ENCODE peak calls at places on chromosome 1, in six cellular contexts. C is psoas muscle, U is pancreas, O is right lobe of liver, T is prostate gland, V is hepatocyte. P is an unnamed sample.

GRCh38 chr1:6785318-6785712 is at the start of gene CAMTA1:
- DNase-seq in V (no peak), O (no peak), T (no peak), U (no peak), C (no peak), P (no peak)

GRCh38 chr1:25095635-25096200 is 136.6 kb downstream of the SYF2 start:
- DNase-seq in V (no peak), U (no peak), O (no peak), C (no peak), T (no peak), P (no peak)

GRCh38 chr1:34690269-34690668 is 64.6 kb upstream of the GJB5 start:
- DNase-seq in O (no peak), C (no peak), V (no peak), T (no peak), U (no peak), P (no peak)

GRCh38 chr1:210252621-210253041 is 20.0 kb downstream of the SERTAD4 start:
- DNase-seq in O (no peak), T (peak; percentile 10), C (no peak), V (peak; percentile 51), U (no peak), P (no peak)

GRCh38 chr1:97680894-97681293 is 239.9 kb downstream of the DPYD start:
- DNase-seq in V (no peak), C (no peak), O (no peak), U (no peak), T (no peak), P (no peak)

GRCh38 chr1:232259333-232259732 is 370.6 kb downstream of the SIPA1L2 start:
- DNase-seq in V (no peak), U (peak; percentile 16), O (no peak), T (no peak), C (no peak), P (no peak)

GRCh38 chr1:37497832-37498231 is 16.7 kb downstream of the MEAF6 start:
- DNase-seq in T (no peak), O (no peak), U (peak; percentile 79), V (no peak), C (no peak), P (no peak)

GRCh38 chr1:162328507-162328906 is 48.1 kb downstream of the SPATA46 start:
- DNase-seq in O (no peak), C (no peak), U (no peak), T (no peak), V (no peak), P (no peak)

GRCh38 chr1:188170935-188171334 is 1342.2 kb downstream of the PLA2G4A start:
- DNase-seq in T (no peak), U (no peak), C (no peak), O (no peak), V (no peak), P (no peak)

DNA sequence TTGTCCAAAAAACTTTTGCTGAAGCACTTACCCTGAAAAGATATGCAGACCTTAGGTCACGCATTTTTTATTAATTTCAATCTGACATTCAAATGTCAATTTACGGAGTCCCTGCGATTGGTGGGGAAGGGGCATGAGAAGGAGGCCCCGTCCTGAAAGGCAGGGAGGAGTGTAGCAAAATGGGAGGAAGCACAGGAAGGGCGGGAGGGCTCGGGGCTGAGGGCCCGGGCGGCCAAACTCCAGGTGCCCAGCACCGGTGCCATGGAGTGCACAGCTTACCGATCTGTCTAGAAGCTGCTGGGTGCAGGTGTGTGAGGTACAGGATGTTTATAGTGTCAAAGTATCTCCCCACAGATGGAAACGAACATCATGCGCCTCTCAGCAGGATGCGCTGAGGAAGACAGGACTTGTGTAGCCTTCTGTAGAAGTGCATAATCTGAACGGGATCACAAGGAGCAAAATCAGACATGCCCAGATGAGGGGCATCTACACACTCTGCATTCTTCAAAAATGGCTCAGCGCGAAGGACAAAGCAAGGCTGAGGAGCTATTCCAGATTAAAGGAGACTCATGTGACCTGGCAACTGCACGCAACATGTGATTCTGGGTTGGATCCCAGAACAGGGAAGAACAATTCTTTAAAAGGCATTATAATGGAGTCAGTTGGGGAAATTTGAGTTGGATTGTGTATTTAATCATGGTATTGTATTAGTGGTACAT is 69.0 kb upstream of the LYST start:
- DNase-seq in C (no peak), V (no peak), U (no peak), T (no peak), O (no peak), P (no peak)
- H3K4me1 ChIP-seq in C (no peaks in the 10 kb centered on the region), V (no peaks in the 10 kb centered on the region), U (no peaks in the 10 kb centered on the region), T (no peaks in the 10 kb centered on the region), O (no peaks in the 10 kb centered on the region), P (no peaks in the 10 kb centered on the region)

GRCh38 chr1:175319912-175320230 is 127.3 kb upstream of the KIAA0040 start:
- DNase-seq in V (no peak), C (no peak), O (no peak), U (no peak), T (no peak), P (no peak)
- TF ChIP-seq CTCF in V (no peak), C (no peak), O (no peak), U (no peak), T (no peak), P (peak; percentile 20)

GRCh38 chr1:184492543-184492942 is 105.7 kb downstream of the C1orf21 start:
- DNase-seq in T (no peak), C (no peak), U (no peak), V (no peak), O (no peak), P (no peak)
- H3K4me1 ChIP-seq in T (peaks cover 5% of the 10 kb centered on the region), C (peaks cover 78% of the 10 kb centered on the region), U (peaks cover 18% of the 10 kb centered on the region), V (peaks cover 21% of the 10 kb centered on the region), O (no peaks in the 10 kb centered on the region), P (peaks cover 37% of the 10 kb centered on the region)

DNA sequence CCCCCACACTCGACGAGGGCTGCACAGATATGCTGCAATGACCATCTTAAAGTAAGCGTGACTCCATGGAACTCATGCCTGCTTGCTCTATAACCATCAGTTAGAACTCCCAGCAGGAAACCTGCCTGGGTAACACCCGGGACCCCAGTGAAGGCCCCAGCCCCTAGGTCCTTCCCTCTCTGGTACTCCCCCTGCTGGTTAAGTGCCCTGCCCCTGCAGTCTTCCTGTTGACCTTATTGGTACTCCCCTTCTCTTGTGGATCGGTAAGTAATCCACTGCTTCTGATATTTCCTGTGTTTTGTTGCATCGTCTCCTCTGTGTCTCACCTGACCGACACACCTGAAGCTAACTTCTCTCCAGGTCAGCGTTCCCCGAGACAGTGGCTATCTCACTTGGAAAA is 104.8 kb upstream of the COG2 start:
- DNase-seq in O (no peak), V (no peak), C (no peak), T (no peak), U (no peak), P (no peak)
- TF ChIP-seq CTCF in O (no peak), V (no peak), C (no peak), T (no peak), U (no peak), P (no peak)

DNA sequence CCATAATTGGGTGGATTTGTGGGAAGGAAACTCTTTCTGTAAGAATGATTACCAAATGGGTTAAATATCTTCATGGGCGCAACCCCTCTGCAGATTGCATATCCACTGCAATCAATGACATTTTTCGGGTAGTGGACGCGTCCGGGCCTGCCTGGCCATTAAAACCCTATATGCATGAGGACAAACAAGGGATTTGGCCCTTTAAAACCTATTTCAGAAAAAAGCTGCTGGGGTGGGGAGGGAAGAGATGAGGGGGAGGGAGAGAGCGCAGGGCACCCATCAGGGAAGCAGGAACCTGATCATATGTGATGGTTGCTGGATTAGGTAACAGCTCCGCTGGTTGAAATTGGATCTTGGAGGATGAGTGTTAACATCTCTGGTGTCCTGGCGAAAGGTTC is 228.8 kb downstream of the PBX1 start:
- DNase-seq in T (peak; percentile 63), O (no peak), V (no peak), U (no peak), C (no peak), P (no peak)
- H3K4me1 ChIP-seq in T (peaks cover 18% of the 10 kb centered on the region), O (no peaks in the 10 kb centered on the region), V (peaks cover 24% of the 10 kb centered on the region), U (peaks cover 46% of the 10 kb centered on the region), C (peaks cover 52% of the 10 kb centered on the region), P (peaks cover 6% of the 10 kb centered on the region)

DNA sequence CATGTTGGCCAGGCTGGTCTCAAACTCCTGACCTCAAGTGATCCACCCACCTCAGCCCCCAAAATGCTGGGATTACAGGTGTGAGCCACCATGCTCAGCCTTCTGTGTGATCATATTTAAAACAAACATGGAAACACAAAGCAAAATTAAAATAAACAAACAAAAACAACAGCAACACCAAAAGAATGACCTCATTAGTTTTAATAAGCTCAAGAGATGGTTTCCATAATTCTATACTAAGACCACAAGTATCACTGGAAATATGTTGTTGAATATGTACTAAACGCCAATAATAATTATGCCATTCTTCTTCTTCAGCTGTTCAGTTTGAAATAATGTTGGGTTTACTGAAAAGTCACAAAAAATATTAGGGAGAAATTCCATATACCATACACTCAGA is 526.4 kb downstream of the LRRIQ3 start:
- DNase-seq in V (no peak), U (no peak), O (no peak), C (no peak), T (no peak), P (no peak)
- TF ChIP-seq CTCF in V (no peak), U (no peak), O (no peak), C (no peak), T (no peak), P (no peak)

GRCh38 chr1:201561604-201562003 is 22.7 kb downstream of the NAV1 start:
- DNase-seq in U (no peak), C (no peak), T (no peak), V (no peak), O (no peak), P (no peak)

GRCh38 chr1:201561195-201561564 is 22.3 kb downstream of the NAV1 start:
- DNase-seq in C (no peak), U (no peak), T (no peak), V (no peak), O (no peak), P (no peak)

GRCh38 chr1:201557572-201557958 is 18.6 kb downstream of the NAV1 start:
- DNase-seq in O (no peak), C (no peak), V (no peak), T (no peak), U (no peak), P (no peak)

GRCh38 chr1:201560328-201561194 is 21.6 kb downstream of the NAV1 start:
- DNase-seq in U (no peak), O (peak; percentile 32), C (no peak), T (no peak), V (no peak), P (no peak)

GRCh38 chr1:201559679-201560162 is 20.8 kb downstream of the NAV1 start:
- DNase-seq in O (peak; percentile 84), C (peak; percentile 79), U (peak; percentile 68), T (peak; percentile 73), V (peak; percentile 88), P (peak; percentile 55)
- H3K4me1 ChIP-seq in O (no peaks in the 10 kb centered on the region), C (no peaks in the 10 kb centered on the region), U (no peaks in the 10 kb centered on the region), T (no peaks in the 10 kb centered on the region), V (no peaks in the 10 kb centered on the region), P (peaks cover 87% of the 10 kb centered on the region)

GRCh38 chr1:186680031-186681012 is at the start of gene PTGS2:
- DNase-seq in V (peak; percentile 92), C (peak; percentile 75), T (peak; percentile 74), U (peak; percentile 39), O (peak; percentile 75), P (peak; percentile 56)
- TF ChIP-seq CTCF in V (peak; percentile 58), C (no peak), T (peak; percentile 35), U (no peak), O (peak; percentile 14), P (peak; percentile 55)

GRCh38 chr1:181251713-181252075 is 163.2 kb downstream of the IER5 start:
- DNase-seq in V (no peak), C (no peak), T (no peak), U (no peak), O (no peak), P (no peak)
- H3K4me1 ChIP-seq in V (peaks cover 8% of the 10 kb centered on the region), C (peaks cover 3% of the 10 kb centered on the region), T (no peaks in the 10 kb centered on the region), U (peaks cover 15% of the 10 kb centered on the region), O (no peaks in the 10 kb centered on the region), P (no peaks in the 10 kb centered on the region)